ENCODE peak calls at places on chromosome 12, in six cellular contexts. A is H7; M is PC-9; Q is left ventricle myocardium inferior; X is CD8-positive, alpha-beta T cell; Y is Caco-2. G is an unnamed sample.

GRCh38 chr12:53118771-53119300 is 15.6 kb downstream of the SOAT2 start:
- DNase-seq in X (no peak), A (peak), Q (no peak), M (no peak), Y (no peak), G (no peak)

GRCh38 chr12:92467886-92468285 is 234.9 kb upstream of the PLEKHG7 start:
- DNase-seq in Y (no peak), M (peak), A (no peak), Q (no peak), X (no peak), G (no peak)

GRCh38 chr12:60230103-60230502 is 634.3 kb downstream of the SLC16A7 start:
- DNase-seq in A (no peak), Q (no peak), X (no peak), M (no peak), Y (no peak), G (no peak)

GRCh38 chr12:52655720-52656124 is 3.7 kb upstream of the KRT2 start:
- DNase-seq in Q (no peak), A (no peak), X (no peak), Y (no peak), M (peak), G (no peak)

GRCh38 chr12:107330901-107331431 is 237.6 kb upstream of the CRY1 start:
- DNase-seq in M (no peak), Y (no peak), A (peak), X (no peak), Q (no peak), G (no peak)

GRCh38 chr12:55712700-55713415 is 3.0 kb upstream of the BLOC1S1 start:
- DNase-seq in M (no peak), Q (no peak), X (no peak), Y (no peak), A (no peak), G (no peak)

GRCh38 chr12:94380507-94380906 is 79.2 kb downstream of the CEP83 start:
- DNase-seq in X (no peak), M (no peak), Q (no peak), Y (no peak), A (no peak), G (no peak)

GRCh38 chr12:110035534-110036104 is 12.7 kb downstream of the C12orf76 start:
- DNase-seq in X (no peak), M (no peak), Y (no peak), Q (no peak), A (no peak), G (no peak)

GRCh38 chr12:4031703-4032291 is 158.6 kb upstream of the PARP11 start:
- DNase-seq in A (no peak), Y (no peak), M (no peak), Q (peak), X (no peak), G (peak)

GRCh38 chr12:79057540-79057939 is 193.0 kb downstream of the SYT1 start:
- DNase-seq in A (no peak), Q (no peak), X (no peak), Y (no peak), M (no peak), G (no peak)

GRCh38 chr12:67927815-67928214 is 61.4 kb upstream of the IFNG-AS1 start:
- DNase-seq in X (no peak), Q (no peak), Y (no peak), A (no peak), M (no peak), G (no peak)

GRCh38 chr12:12892670-12893290 is 1.4 kb downstream of the GPRC5A start:
- DNase-seq in Y (peak), X (no peak), M (peak), A (no peak), Q (no peak), G (no peak)

GRCh38 chr12:76685246-76685678 is 78.7 kb upstream of the ZDHHC17 start:
- DNase-seq in Q (peak), X (no peak), M (no peak), Y (no peak), A (peak), G (peak)

GRCh38 chr12:45705404-45705803 is 24.1 kb upstream of the ARID2 start:
- DNase-seq in A (no peak), M (no peak), X (no peak), Y (peak), Q (no peak), G (no peak)

GRCh38 chr12:132489602-132490239 is at the start of gene FBRSL1:
- DNase-seq in M (peak), Y (peak), Q (peak), X (peak), A (peak), G (peak)

GRCh38 chr12:108627134-108627920 is 6.4 kb downstream of the SELPLG start:
- DNase-seq in M (no peak), A (no peak), Y (no peak), X (no peak), Q (no peak), G (no peak)

GRCh38 chr12:124436366-124436765 is 131.0 kb downstream of the NCOR2 start:
- DNase-seq in X (no peak), Y (no peak), Q (no peak), M (no peak), A (peak), G (no peak)

GRCh38 chr12:130715996-130716917 is at the start of gene RIMBP2:
- DNase-seq in M (no peak), Q (no peak), X (no peak), A (peak), Y (no peak), G (no peak)

GRCh38 chr12:129941646-129942045 is 37.8 kb upstream of the TMEM132D start:
- DNase-seq in M (no peak), Q (no peak), X (no peak), Y (no peak), A (no peak), G (no peak)

GRCh38 chr12:113062502-113063395 is 6.2 kb downstream of the DTX1 start:
- DNase-seq in M (no peak), Y (no peak), A (peak), X (no peak), Q (no peak), G (no peak)

GRCh38 chr12:121451931-121452330 is 52.0 kb downstream of the RNF34 start:
- DNase-seq in M (no peak), X (no peak), Q (no peak), Y (no peak), A (no peak), G (no peak)

GRCh38 chr12:84656705-84657104 is 255.9 kb downstream of the SLC6A15 start:
- DNase-seq in Q (no peak), X (no peak), Y (no peak), M (no peak), A (no peak), G (no peak)

GRCh38 chr12:68617160-68617926 is 6.6 kb downstream of the RAP1B start:
- DNase-seq in M (no peak), A (no peak), Q (no peak), Y (no peak), X (no peak), G (no peak)

GRCh38 chr12:27330846-27331245 is 1.8 kb upstream of the BMAL2 start:
- DNase-seq in X (no peak), Y (no peak), A (no peak), Q (no peak), M (peak), G (no peak)

GRCh38 chr12:71282020-71282419 is 124.2 kb upstream of the TSPAN8 start:
- DNase-seq in M (no peak), X (no peak), A (no peak), Q (no peak), Y (no peak), G (no peak)

GRCh38 chr12:80602455-80602854 is 105.0 kb upstream of the MYF6 start:
- DNase-seq in A (no peak), Q (no peak), X (no peak), M (no peak), Y (no peak), G (no peak)

GRCh38 chr12:108734200-108734906 is 3.0 kb upstream of the CORO1C start:
- DNase-seq in A (no peak), Y (peak), M (peak), Q (no peak), X (no peak), G (no peak)

GRCh38 chr12:31370645-31371620 is 45.0 kb upstream of the SINHCAF start:
- DNase-seq in M (peak), A (peak), Y (peak), X (no peak), Q (no peak), G (no peak)

GRCh38 chr12:96811083-96811482 is 96.0 kb upstream of the NEDD1 start:
- DNase-seq in X (no peak), Q (no peak), Y (no peak), M (peak), A (no peak), G (no peak)

GRCh38 chr12:111430418-111431353 is 25.0 kb downstream of the SH2B3 start:
- DNase-seq in A (peak), X (no peak), Y (no peak), Q (no peak), M (no peak), G (no peak)

GRCh38 chr12:29710104-29710503 is 73.6 kb downstream of the TMTC1 start:
- DNase-seq in M (no peak), A (peak), Y (no peak), Q (peak), X (no peak), G (peak)

GRCh38 chr12:98401427-98401826 is 114.0 kb upstream of the TMPO start:
- DNase-seq in M (no peak), A (no peak), X (no peak), Y (no peak), Q (no peak), G (no peak)

GRCh38 chr12:7113389-7113871 is 4.4 kb upstream of the C1RL start:
- DNase-seq in X (no peak), Q (no peak), Y (peak), M (peak), A (peak), G (no peak)

GRCh38 chr12:60684988-60685655 is 1089.3 kb downstream of the SLC16A7 start:
- DNase-seq in Y (no peak), A (peak), X (no peak), Q (no peak), M (peak), G (no peak)

GRCh38 chr12:124994435-124994975 is 1.1 kb downstream of the BRI3BP start:
- DNase-seq in M (no peak), Q (no peak), X (no peak), Y (no peak), A (peak), G (no peak)

GRCh38 chr12:5988659-5989116 is 43.6 kb upstream of the ANO2 start:
- DNase-seq in Q (peak), X (peak), A (peak), M (peak), Y (peak), G (peak)

GRCh38 chr12:100753837-100754236 is 40.7 kb upstream of the ANO4 start:
- DNase-seq in X (no peak), M (no peak), Q (no peak), A (no peak), Y (no peak), G (no peak)

GRCh38 chr12:76586764-76587395 is 27.3 kb upstream of the OSBPL8 start:
- DNase-seq in M (peak), X (peak), A (no peak), Q (no peak), Y (no peak), G (no peak)

GRCh38 chr12:123894823-123895338 is 77.8 kb downstream of the CCDC92 start:
- DNase-seq in X (no peak), Q (no peak), A (no peak), Y (no peak), M (no peak), G (no peak)

GRCh38 chr12:1936406-1937320 is 18.2 kb upstream of the CACNA2D4 start:
- DNase-seq in X (no peak), A (peak), Q (peak), Y (no peak), M (peak), G (peak)
- H3K4me3 ChIP-seq in X (no peak), A (no peak), Q (peak), Y (no peak), M (no peak), G (no peak)

DNA sequence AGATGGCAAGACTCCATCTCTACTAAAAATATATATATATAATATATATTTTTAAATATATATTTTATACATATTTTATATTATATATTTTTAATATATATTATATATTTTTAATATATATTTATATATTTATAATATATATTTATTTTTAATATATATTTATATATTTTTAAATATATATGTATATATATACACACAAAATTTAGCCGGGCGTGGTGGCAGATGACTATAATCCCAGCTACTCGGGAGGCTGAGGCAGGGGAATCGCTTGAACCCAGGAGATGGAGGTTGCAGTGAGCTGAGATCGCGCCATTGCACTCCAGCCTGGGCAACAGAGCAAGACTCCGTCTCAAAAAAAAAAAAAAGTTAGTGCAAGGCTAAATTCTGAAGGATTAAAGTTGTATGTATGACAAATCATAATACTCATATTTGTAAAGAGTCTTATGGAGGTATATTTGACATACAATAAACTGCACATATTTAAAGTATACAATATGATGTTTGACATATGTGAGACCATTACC is 7.7 kb upstream of the TDG start:
- DNase-seq in Y (no peak), Q (no peak), A (no peak), M (no peak), X (no peak), G (no peak)
- H3K4me3 ChIP-seq in Y (peak), Q (peak), A (peak), M (peak), X (peak), G (peak)

GRCh38 chr12:105329926-105330282 is 587 bp upstream of the C12orf75 start:
- DNase-seq in X (no peak), Y (no peak), M (no peak), Q (no peak), A (no peak), G (no peak)
- H3K4me3 ChIP-seq in X (peak), Y (peak), M (no peak), Q (peak), A (peak), G (peak)

GRCh38 chr12:118188690-118189371 is 52.9 kb downstream of the PEBP1 start:
- DNase-seq in M (no peak), Y (no peak), A (no peak), Q (peak), X (no peak), G (peak)

GRCh38 chr12:118190266-118190665 is 54.3 kb downstream of the PEBP1 start:
- DNase-seq in A (no peak), Q (no peak), X (no peak), Y (no peak), M (no peak), G (no peak)

GRCh38 chr12:118193477-118193876 is 57.6 kb downstream of the PEBP1 start:
- DNase-seq in Q (no peak), A (no peak), M (no peak), X (no peak), Y (no peak), G (no peak)

GRCh38 chr12:118187746-118188390 is 51.9 kb downstream of the PEBP1 start:
- DNase-seq in X (no peak), M (no peak), Q (no peak), Y (no peak), A (no peak), G (no peak)

DNA sequence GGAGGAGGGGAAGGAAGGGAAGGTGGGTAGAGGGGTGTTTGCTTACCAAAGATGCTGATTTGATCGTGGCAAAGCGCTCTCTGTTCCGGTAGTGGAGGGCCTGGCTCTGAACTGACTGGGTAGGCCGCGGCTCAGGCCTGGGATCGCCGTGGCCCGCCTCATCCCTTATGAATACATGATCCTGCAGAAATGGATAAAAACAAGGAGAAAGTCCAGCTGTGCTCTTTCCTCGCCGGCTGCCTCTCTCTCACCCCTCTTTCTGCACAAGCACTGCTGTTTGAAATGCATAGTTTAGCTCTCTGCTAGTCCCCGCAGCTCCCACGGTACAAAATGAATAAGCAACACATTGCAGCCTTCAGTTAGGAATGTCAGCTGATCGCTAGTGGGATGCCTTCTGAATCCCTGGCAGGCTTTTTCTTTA is 53.8 kb downstream of the PEBP1 start:
- DNase-seq in X (no peak), A (peak), M (no peak), Q (peak), Y (no peak), G (peak)
- H3K4me3 ChIP-seq in X (no peak), A (peak), M (no peak), Q (peak), Y (no peak), G (peak)

GRCh38 chr12:87661770-87662402 is 367.3 kb downstream of the C12orf50 start:
- DNase-seq in M (peak), A (no peak), Y (no peak), X (no peak), Q (no peak), G (no peak)
- H3K4me3 ChIP-seq in M (peak), A (no peak), Y (no peak), X (no peak), Q (peak), G (no peak)

DNA sequence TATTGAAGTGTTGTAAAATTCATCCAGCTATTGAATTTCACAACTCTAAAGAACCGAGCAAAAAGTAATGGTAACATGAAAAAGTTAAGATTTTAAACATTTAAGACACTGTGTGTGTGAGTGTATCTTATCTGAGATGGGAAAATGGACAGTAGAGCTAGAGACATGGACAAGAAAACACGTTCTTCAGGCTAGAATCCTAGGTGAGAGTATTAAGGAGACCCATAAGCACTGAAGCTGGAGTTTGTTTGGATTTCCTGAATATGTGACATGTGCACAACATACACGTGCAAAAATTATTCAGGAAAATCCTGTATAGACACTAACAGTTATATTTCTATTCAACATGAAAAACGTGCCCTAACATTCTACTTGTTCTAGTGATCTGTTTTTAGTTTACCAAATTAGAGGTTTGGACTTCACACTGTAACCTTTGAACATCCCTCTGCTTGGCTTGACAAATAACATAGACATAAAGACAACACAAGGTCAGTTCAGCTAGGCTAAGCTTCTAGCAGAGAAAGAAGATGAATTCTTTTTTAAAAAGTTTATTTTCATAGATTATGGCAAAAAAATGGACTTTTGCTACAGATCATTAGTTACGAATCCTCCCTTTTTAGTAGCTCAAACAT is 31.3 kb downstream of the LMNTD1 start:
- DNase-seq in Q (no peak), A (no peak), Y (no peak), M (no peak), X (no peak), G (no peak)
- H3K4me3 ChIP-seq in Q (no peak), A (no peak), Y (no peak), M (no peak), X (no peak), G (no peak)

GRCh38 chr12:2004113-2004929 is at the start of gene DCP1B:
- DNase-seq in A (peak), Q (peak), X (peak), Y (peak), M (peak), G (peak)

GRCh38 chr12:2009623-2010022 is 5.4 kb upstream of the DCP1B start:
- DNase-seq in M (no peak), Q (no peak), A (peak), Y (no peak), X (no peak), G (no peak)

GRCh38 chr12:2008677-2009076 is 4.4 kb upstream of the DCP1B start:
- DNase-seq in A (no peak), X (no peak), Q (no peak), Y (no peak), M (no peak), G (no peak)

DNA sequence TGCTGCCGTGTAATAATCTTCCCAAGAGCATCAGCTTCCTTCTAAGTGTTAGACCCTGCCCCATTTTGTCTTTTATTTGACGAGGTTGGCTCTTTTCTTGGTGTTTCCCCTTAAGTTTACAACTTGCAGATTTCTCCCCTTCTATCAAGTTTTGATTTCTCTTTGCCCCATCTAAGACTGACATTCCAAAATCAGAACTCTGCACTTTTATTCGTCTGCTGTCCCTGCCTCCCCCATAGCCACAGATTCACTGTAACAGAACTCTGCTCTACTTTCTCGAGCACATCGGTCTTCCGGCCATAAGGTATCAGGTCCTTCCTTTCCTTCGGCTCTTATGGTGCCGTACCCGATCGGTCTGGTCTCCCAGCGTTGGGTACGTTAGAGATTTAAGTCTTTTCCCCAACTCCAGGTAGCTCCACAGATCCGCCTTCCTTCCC is 563 bp downstream of the DCP1B start:
- DNase-seq in M (no peak), A (no peak), Q (no peak), X (no peak), Y (no peak), G (no peak)
- H3K4me3 ChIP-seq in M (peak), A (peak), Q (peak), X (peak), Y (peak), G (peak)

DNA sequence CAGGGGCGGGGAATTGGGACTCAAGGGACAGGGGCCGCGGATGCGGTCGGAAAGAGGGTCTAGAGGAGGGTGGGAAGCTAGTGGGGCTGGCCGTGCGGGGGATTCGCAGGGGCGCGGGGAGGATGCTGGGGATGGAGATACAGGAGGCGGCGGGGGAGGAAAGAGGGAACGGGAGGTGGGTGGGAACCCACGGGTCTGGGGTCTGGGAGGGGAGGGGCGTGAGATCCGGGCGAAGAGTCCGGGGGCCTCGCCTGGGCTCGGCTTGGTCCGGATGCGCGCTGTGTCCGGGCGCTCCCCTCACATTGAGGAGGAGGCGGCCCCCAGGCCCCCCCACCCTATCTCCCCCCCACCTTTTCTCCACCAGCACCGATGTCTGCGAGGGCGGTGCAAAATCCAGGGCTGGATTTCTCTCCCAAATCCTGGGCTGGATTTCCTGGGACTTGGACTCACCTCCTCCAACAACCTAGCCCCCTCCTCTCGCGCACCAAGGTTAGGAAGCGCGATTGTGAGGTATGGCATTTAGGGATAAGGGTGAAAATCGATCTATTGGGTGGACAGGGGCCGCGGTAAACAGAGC is at the start of gene AGAP2:
- DNase-seq in Q (no peak), A (peak), X (no peak), M (no peak), Y (no peak), G (no peak)
- H3K4me3 ChIP-seq in Q (peak), A (peak), X (peak), M (no peak), Y (peak), G (peak)

G was measured in heart right ventricle.